ENCODE peak calls at places on chromosome 19, in five cellular contexts. One of them, this sample, is unnamed.

GRCh38 chr19:17026706-17027427 is at the start of gene CPAMD8:
- DNase-seq in GM12878: no peak
- DNase-seq in HCT116: no peak
- DNase-seq in K562: no peak
- DNase-seq in H1: no peak
- DNase-seq in this sample: no peak

GRCh38 chr19:42455621-42456081 is 12.9 kb upstream of the CXCL17 start:
- DNase-seq in K562: no peak
- DNase-seq in GM12878: no peak
- DNase-seq in H1: no peak
- DNase-seq in HCT116: peak
- DNase-seq in this sample: no peak

GRCh38 chr19:16737909-16738308 is 18.3 kb downstream of the NWD1 start:
- DNase-seq in K562: no peak
- DNase-seq in H1: no peak
- DNase-seq in HCT116: no peak
- DNase-seq in GM12878: no peak
- DNase-seq in this sample: no peak

GRCh38 chr19:6108721-6109633 is 1.3 kb downstream of the RFX2 start:
- DNase-seq in HCT116: no peak
- DNase-seq in K562: peak
- DNase-seq in GM12878: no peak
- DNase-seq in H1: no peak
- DNase-seq in this sample: no peak

GRCh38 chr19:16897572-16898056 is 8.8 kb downstream of the F2RL3 start:
- DNase-seq in H1: no peak
- DNase-seq in GM12878: no peak
- DNase-seq in K562: no peak
- DNase-seq in HCT116: no peak
- DNase-seq in this sample: no peak

GRCh38 chr19:7460562-7460966 is 28.3 kb downstream of the PEX11G start:
- DNase-seq in K562: no peak
- DNase-seq in HCT116: no peak
- DNase-seq in H1: no peak
- DNase-seq in GM12878: no peak
- DNase-seq in this sample: no peak

GRCh38 chr19:42553292-42554045 is 25.2 kb upstream of the CEACAM1 start:
- DNase-seq in HCT116: no peak
- DNase-seq in GM12878: no peak
- DNase-seq in H1: no peak
- DNase-seq in K562: no peak
- DNase-seq in this sample: no peak

GRCh38 chr19:47142779-47143178 is 12.1 kb downstream of the SAE1 start:
- DNase-seq in GM12878: no peak
- DNase-seq in H1: no peak
- DNase-seq in K562: no peak
- DNase-seq in HCT116: no peak
- DNase-seq in this sample: no peak

GRCh38 chr19:45121827-45122345 is 28.9 kb downstream of the PPP1R37 start:
- DNase-seq in K562: no peak
- DNase-seq in H1: no peak
- DNase-seq in HCT116: no peak
- DNase-seq in GM12878: peak
- DNase-seq in this sample: no peak

GRCh38 chr19:11560404-11560988 is 1.5 kb upstream of the ELOF1 start:
- DNase-seq in HCT116: peak
- DNase-seq in K562: peak
- DNase-seq in H1: no peak
- DNase-seq in GM12878: peak
- DNase-seq in this sample: peak

GRCh38 chr19:48480151-48480475 is 10.9 kb downstream of the CYTH2 start:
- DNase-seq in H1: no peak
- DNase-seq in K562: no peak
- DNase-seq in GM12878: no peak
- DNase-seq in HCT116: no peak
- DNase-seq in this sample: no peak

GRCh38 chr19:43584484-43584883 is 8.9 kb downstream of the PINLYP start:
- DNase-seq in HCT116: no peak
- DNase-seq in GM12878: no peak
- DNase-seq in K562: no peak
- DNase-seq in H1: no peak
- DNase-seq in this sample: no peak

GRCh38 chr19:36686365-36687213 is 823 bp upstream of the ZNF567 start:
- DNase-seq in GM12878: no peak
- DNase-seq in H1: no peak
- DNase-seq in HCT116: no peak
- DNase-seq in K562: peak
- DNase-seq in this sample: no peak
- TF ChIP-seq ZNF274 in GM12878: no peak
- TF ChIP-seq ZNF274 in H1: no peak
- TF ChIP-seq ZNF274 in HCT116: no peak
- TF ChIP-seq ZNF274 in K562: no peak
- TF ChIP-seq ZNF274 in this sample: no peak

DNA sequence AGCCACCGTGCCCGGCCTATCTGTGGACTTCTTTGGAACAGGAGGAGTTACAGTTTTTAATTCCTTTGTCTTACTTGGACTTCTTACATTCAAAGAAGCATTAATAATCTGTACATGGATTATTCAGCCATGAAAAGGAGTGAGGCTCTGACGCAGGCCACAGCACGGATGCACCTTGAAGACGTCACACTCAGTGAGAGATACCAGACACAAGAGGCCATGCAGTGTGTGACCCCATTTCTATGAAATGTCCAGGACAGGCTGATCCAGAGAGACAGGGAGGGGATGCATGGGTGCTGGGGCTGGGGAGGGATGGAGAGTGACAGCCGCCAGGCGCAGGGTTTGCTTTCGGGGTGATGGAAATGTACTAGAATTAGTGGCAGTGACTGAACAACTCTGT is 25.5 kb downstream of the PIP5K1C start:
- DNase-seq in HCT116: no peak
- DNase-seq in GM12878: no peak
- DNase-seq in H1: no peak
- DNase-seq in K562: no peak
- DNase-seq in this sample: no peak
- H3K9ac ChIP-seq in HCT116: no peak
- H3K9ac ChIP-seq in GM12878: no peak
- H3K9ac ChIP-seq in H1: no peak
- H3K9ac ChIP-seq in K562: no peak
- H3K9ac ChIP-seq in this sample: no peak

DNA sequence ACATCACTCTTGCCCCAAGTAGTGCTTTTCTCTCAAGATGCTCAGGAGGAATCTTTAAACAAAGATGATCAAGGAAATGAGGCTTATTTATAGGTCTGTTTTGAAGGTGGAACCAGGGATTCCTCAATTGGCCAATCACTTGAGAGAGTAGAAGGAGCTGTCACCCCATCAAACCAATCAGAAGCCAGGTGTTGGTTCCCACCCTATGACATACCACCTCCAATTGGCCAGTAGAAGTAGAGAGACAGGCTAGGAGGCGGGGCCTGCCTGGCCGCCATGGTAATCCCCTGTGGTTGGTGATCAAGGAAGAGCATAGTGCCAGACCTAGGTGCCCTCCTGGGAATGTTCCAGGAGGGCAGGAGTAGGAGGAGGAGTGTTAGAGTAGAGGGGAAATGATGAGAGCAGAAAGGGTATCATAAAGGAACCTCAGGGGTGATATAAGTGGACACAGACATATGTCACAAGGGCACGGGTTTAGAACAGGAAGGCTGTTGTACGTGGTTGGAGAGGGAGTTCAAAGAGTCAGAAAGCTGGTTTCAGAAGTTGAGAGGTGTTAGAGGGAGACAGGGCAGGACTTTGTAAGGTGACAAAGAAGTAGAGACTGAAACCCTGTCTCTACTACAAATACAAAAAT is 10.5 kb downstream of the PMIS2 start:
- DNase-seq in K562: peak
- DNase-seq in H1: no peak
- DNase-seq in GM12878: peak
- DNase-seq in HCT116: no peak
- DNase-seq in this sample: no peak
- TF ChIP-seq ZNF274 in K562: no peak
- TF ChIP-seq ZNF274 in H1: no peak
- TF ChIP-seq ZNF274 in GM12878: no peak
- TF ChIP-seq ZNF274 in HCT116: no peak
- TF ChIP-seq ZNF274 in this sample: no peak

GRCh38 chr19:296476-297225 is 5.4 kb upstream of the PLPP2 start:
- DNase-seq in GM12878: no peak
- DNase-seq in H1: no peak
- DNase-seq in K562: no peak
- DNase-seq in HCT116: no peak
- DNase-seq in this sample: no peak

GRCh38 chr19:294341-294818 is 3.2 kb upstream of the PLPP2 start:
- DNase-seq in HCT116: no peak
- DNase-seq in H1: no peak
- DNase-seq in GM12878: no peak
- DNase-seq in K562: no peak
- DNase-seq in this sample: no peak

GRCh38 chr19:294819-295686 is 3.9 kb upstream of the PLPP2 start:
- DNase-seq in K562: peak
- DNase-seq in H1: no peak
- DNase-seq in HCT116: no peak
- DNase-seq in GM12878: no peak
- DNase-seq in this sample: no peak

GRCh38 chr19:293436-294110 is 2.4 kb upstream of the PLPP2 start:
- DNase-seq in H1: no peak
- DNase-seq in K562: no peak
- DNase-seq in GM12878: no peak
- DNase-seq in HCT116: no peak
- DNase-seq in this sample: no peak

GRCh38 chr19:295687-296370 is 4.6 kb upstream of the PLPP2 start:
- DNase-seq in HCT116: no peak
- DNase-seq in GM12878: no peak
- DNase-seq in H1: no peak
- DNase-seq in K562: no peak
- DNase-seq in this sample: no peak
- H3K9ac ChIP-seq in HCT116: no peak
- H3K9ac ChIP-seq in GM12878: no peak
- H3K9ac ChIP-seq in H1: no peak
- H3K9ac ChIP-seq in K562: no peak
- H3K9ac ChIP-seq in this sample: peak

DNA sequence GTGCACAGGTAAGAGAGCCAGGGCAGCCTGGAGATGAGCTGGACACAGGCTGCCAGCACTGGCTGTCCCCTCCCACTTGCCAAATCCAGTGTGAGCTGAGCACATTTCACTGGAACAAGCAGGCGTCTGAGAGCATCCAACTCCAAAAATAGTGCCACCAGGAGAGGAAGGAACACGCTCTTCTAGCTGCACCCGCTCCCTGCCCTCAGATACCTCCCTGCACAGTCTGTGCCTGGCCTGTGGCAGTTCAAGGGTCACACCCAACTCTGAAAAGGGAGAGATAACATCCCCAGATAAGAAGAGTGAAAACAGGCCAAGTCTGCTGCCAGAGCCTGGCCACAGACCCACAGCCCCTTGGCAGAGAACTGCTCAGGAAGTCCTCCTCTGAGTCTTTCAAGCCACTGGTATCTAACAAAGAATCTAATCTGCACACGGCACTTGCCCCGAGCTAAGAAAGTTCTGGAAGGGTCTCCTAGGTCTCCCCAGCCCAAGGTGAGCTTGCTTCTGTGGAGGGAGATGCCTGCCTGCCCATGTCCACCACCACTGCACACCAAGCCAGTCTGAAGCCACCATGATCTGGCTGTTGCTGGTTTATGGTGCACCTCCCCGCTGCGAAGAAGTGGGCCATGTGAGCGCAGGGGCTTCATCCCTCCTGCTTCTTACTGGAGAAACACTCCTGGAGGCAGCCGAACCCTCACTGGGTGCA is 14.7 kb downstream of the ELL start:
- DNase-seq in K562: no peak
- DNase-seq in H1: no peak
- DNase-seq in HCT116: no peak
- DNase-seq in GM12878: no peak
- DNase-seq in this sample: no peak
- TF ChIP-seq ZNF274 in K562: no peak
- TF ChIP-seq ZNF274 in H1: no peak
- TF ChIP-seq ZNF274 in HCT116: no peak
- TF ChIP-seq ZNF274 in GM12878: no peak
- TF ChIP-seq ZNF274 in this sample: no peak

This sample was measured in NT2/D1.